ENCODE peak calls at places on chromosome 21, in five cellular contexts. T is GM12892, C is K562, X is SK-N-SH, Q is GM12878. L is an unnamed sample.

GRCh38 chr21:45971487-45972352 is 9.8 kb upstream of the COL6A1 start:
- DNase-seq in C (no peak), X (peak; percentile 92), T (no peak), Q (no peak), L (no peak)

GRCh38 chr21:45393833-45394638 is 10.9 kb upstream of the COL18A1 start:
- DNase-seq in C (no peak), X (no peak), T (no peak), Q (no peak), L (no peak)

GRCh38 chr21:14862794-14863720 is 201.7 kb downstream of the NRIP1 start:
- DNase-seq in Q (no peak), T (no peak), C (peak; percentile 47), X (no peak), L (no peak)

GRCh38 chr21:28333455-28334108 is 659.1 kb downstream of the LTN1 start:
- DNase-seq in Q (no peak), T (no peak), C (no peak), X (no peak), L (no peak)

GRCh38 chr21:26171310-26172100 is 935 bp upstream of the APP start:
- DNase-seq in C (no peak), X (peak; percentile 26), Q (no peak), T (no peak), L (no peak)

GRCh38 chr21:14120091-14120734 is 90.5 kb downstream of the LIPI start:
- DNase-seq in X (peak; percentile 25), Q (peak; percentile 23), T (no peak), C (peak; percentile 78), L (no peak)

GRCh38 chr21:45365608-45366241 is 39.2 kb upstream of the COL18A1 start:
- DNase-seq in T (no peak), X (no peak), C (no peak), Q (no peak), L (no peak)

GRCh38 chr21:32537569-32537881 is 47.8 kb downstream of the TCP10L start:
- DNase-seq in T (no peak), X (no peak), Q (no peak), C (no peak), L (no peak)

GRCh38 chr21:39610705-39611104 is 2.0 kb upstream of the B3GALT5 start:
- DNase-seq in Q (no peak), T (no peak), X (no peak), C (no peak), L (no peak)

GRCh38 chr21:31974454-31974985 is 101.7 kb downstream of the HUNK start:
- DNase-seq in X (no peak), Q (no peak), C (no peak), T (no peak), L (no peak)

GRCh38 chr21:39850333-39850732 is 16.9 kb upstream of the PCP4 start:
- DNase-seq in T (no peak), Q (no peak), X (no peak), C (no peak), L (no peak)

GRCh38 chr21:21921410-21922232 is 923.4 kb downstream of the NCAM2 start:
- DNase-seq in C (peak; percentile 26), X (peak; percentile 16), T (no peak), Q (no peak), L (no peak)

GRCh38 chr21:15289896-15290841 is 225.4 kb upstream of the NRIP1 start:
- DNase-seq in Q (no peak), X (peak; percentile 58), T (no peak), C (peak; percentile 77), L (no peak)

GRCh38 chr21:36104306-36105300 is 30.3 kb upstream of the CBR3 start:
- DNase-seq in X (peak; percentile 33), T (no peak), C (peak; percentile 60), Q (no peak), L (no peak)

GRCh38 chr21:19228241-19228640 is 824.7 kb upstream of the TMPRSS15 start:
- DNase-seq in Q (no peak), C (no peak), T (no peak), X (no peak), L (no peak)
- TF ChIP-seq TAF1 in Q (no peak), C (no peak), T (no peak), X (no peak), L (no peak)

DNA sequence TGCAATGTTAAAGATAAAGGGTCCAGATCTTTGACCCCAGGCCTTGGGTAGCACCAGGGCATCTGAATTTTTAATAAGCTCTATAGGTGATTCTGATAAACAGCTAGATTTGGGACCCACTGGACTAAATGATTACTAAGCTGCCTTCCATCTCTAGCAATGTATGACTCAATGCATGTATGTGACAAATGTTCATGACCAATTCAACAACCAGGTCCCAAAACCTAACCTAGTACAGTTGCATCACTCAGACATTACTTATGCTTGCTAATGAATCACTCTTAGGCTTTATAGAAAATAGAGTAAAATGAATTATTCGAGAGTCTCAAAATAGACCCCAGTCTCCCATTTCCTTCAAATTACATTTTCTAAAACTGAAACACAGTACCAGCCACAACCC is 35.5 kb downstream of the RCAN1 start:
- DNase-seq in X (no peak), C (no peak), T (no peak), Q (no peak), L (no peak)
- TF ChIP-seq TAF1 in X (no peak), C (no peak), T (no peak), Q (no peak), L (no peak)

GRCh38 chr21:34583926-34584563 is 30.9 kb downstream of the RCAN1 start:
- DNase-seq in X (no peak), T (no peak), C (no peak), Q (no peak), L (no peak)

GRCh38 chr21:34580181-34580700 is 34.7 kb downstream of the RCAN1 start:
- DNase-seq in X (no peak), T (no peak), Q (no peak), C (no peak), L (no peak)

DNA sequence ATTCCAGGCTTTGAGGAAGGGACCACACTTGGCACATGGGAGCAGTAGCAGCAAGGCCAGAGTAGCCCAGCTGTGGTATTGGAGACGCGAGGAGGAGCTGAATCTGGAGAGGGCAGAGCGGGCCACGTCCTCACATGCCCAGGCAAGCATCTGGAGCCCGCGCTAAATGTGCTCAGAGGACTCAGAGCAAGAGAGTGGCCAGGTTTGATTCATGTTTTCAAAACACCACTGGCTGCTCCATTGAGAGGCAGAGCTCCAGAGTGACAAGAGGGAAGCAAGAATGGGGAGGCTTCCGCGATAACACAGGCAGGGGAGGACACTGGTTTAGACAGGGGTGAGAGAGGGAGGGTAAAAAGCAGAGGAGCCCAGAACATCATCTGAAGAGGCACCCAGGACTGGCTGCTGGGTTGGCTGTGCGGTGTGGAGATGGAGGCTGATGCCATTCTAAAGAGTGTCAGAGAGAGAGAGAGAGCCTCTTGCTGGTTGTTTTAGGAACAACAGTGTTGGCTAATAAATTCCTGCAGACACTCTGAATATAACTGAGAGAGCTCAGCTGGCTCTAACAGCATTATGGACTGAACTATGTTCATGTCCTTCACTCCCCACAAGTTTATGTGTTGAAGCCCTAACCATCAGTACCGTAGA is 32.3 kb downstream of the RCAN1 start:
- DNase-seq in X (peak; percentile 17), T (no peak), Q (no peak), C (peak; percentile 31), L (peak; percentile 33)
- TF ChIP-seq TAF1 in X (no peak), T (no peak), Q (no peak), C (no peak), L (no peak)

GRCh38 chr21:42384999-42385398 is 10.9 kb downstream of the TMPRSS3 start:
- DNase-seq in T (no peak), X (no peak), C (no peak), Q (no peak), L (no peak)
- TF ChIP-seq TAF1 in T (no peak), X (no peak), C (no peak), Q (no peak), L (no peak)

DNA sequence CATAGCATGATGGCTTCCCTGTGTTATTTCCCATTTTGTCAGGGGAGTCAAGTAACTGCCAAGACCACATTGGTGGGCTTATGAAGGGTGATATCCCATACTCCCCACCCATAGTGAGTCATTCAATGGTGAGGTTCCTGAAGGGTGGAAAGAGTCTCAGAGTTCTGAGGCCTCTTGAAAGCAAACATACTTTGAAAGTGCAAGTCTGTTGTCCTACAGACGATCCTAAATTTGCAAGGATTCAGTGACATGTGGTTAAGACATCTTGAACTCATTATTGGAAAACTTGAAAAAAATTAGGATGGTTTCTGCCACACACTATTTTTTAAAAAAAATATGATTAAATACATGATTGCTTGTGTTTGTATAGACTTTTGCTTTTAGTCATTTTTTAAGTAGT is 225.4 kb upstream of the ADAMTS5 start:
- DNase-seq in X (no peak), C (no peak), Q (no peak), T (no peak), L (no peak)
- TF ChIP-seq TAF1 in X (no peak), C (no peak), Q (no peak), T (no peak), L (no peak)

GRCh38 chr21:44300262-44300959 is 558 bp downstream of the PFKL start:
- DNase-seq in Q (no peak), X (peak; percentile 89), C (peak; percentile 80), T (peak; percentile 90), L (peak; percentile 86)
- TF ChIP-seq TAF1 in Q (no peak), X (no peak), C (peak; percentile 48), T (no peak), L (no peak)